ENCODE peak calls at places on chromosomes 5 and 9, in nine cellular contexts. C is fibroblast of the aortic adventitia, R is fibroblast of pulmonary artery, J is GM20000, G is uterus, E is right lobe of liver, I is tibial nerve, F is epithelial cell of esophagus, Q is body of pancreas. Z is an unnamed sample.

GRCh38 chr5:73122875-73123810 is 2.8 kb downstream of the TMEM171 start:
- DNase-seq in I (no peak), F (peak), Q (no peak), G (no peak), J (no peak), E (no peak), R (peak), C (peak), Z (no peak)

GRCh38 chr5:2894347-2895135 is 143.1 kb upstream of the IRX2 start:
- DNase-seq in Q (no peak), E (peak), I (no peak), F (no peak), J (no peak), C (no peak), R (no peak), G (no peak), Z (no peak)

GRCh38 chr9:36191696-36192095 is 975 bp downstream of the CLTA start:
- DNase-seq in C (peak), F (peak), G (no peak), J (no peak), I (no peak), Q (no peak), E (no peak), R (no peak), Z (no peak)

GRCh38 chr9:76143834-76144233 is 250.4 kb downstream of the RFK start:
- DNase-seq in J (no peak), R (no peak), C (no peak), E (no peak), G (no peak), Q (no peak), F (no peak), I (no peak), Z (no peak)

GRCh38 chr5:146632620-146633019 is 116.6 kb upstream of the GPR151 start:
- DNase-seq in I (no peak), F (no peak), C (no peak), Q (no peak), G (no peak), E (no peak), J (no peak), R (no peak), Z (no peak)

GRCh38 chr9:117412006-117412715 is 2.7 kb downstream of the ASTN2 start:
- DNase-seq in C (no peak), R (no peak), Q (no peak), I (no peak), G (no peak), E (no peak), F (no peak), J (no peak), Z (no peak)

GRCh38 chr5:962386-962785 is 46.2 kb upstream of the NKD2 start:
- DNase-seq in C (no peak), Q (no peak), R (no peak), J (no peak), E (no peak), I (no peak), F (no peak), G (no peak), Z (no peak)

GRCh38 chr5:144947019-144947418 is 776.3 kb downstream of the KCTD16 start:
- DNase-seq in C (no peak), F (no peak), R (no peak), G (no peak), J (no peak), I (no peak), E (no peak), Q (no peak), Z (no peak)

GRCh38 chr5:161857358-161857757 is 9.4 kb downstream of the GABRA1 start:
- DNase-seq in J (no peak), E (no peak), G (no peak), F (no peak), R (no peak), C (no peak), Q (no peak), I (no peak), Z (no peak)

GRCh38 chr5:170151105-170151831 is 45.6 kb downstream of the FOXI1 start:
- DNase-seq in J (peak), E (no peak), C (peak), Q (peak), F (peak), I (no peak), R (peak), G (no peak), Z (no peak)

GRCh38 chr9:87849144-87849741 is 33.4 kb upstream of the SPATA31E1 start:
- DNase-seq in R (no peak), G (no peak), C (no peak), E (no peak), J (no peak), F (no peak), I (no peak), Q (no peak), Z (no peak)

GRCh38 chr5:91225848-91226686 is 157.1 kb downstream of the ARRDC3 start:
- DNase-seq in C (no peak), E (no peak), R (peak), J (peak), I (no peak), G (no peak), F (peak), Q (peak), Z (peak)
- TF ChIP-seq CTCF in C (no peak), E (peak), R (peak), J (peak), I (peak), G (peak), F (peak), Q (peak), Z (peak)

GRCh38 chr5:114208588-114208987 is 153.3 kb upstream of the KCNN2 start:
- DNase-seq in F (no peak), I (no peak), R (no peak), Q (no peak), E (no peak), G (no peak), J (no peak), C (no peak), Z (no peak)

GRCh38 chr5:114207615-114208014 is 154.3 kb upstream of the KCNN2 start:
- DNase-seq in J (no peak), G (no peak), I (no peak), C (no peak), E (no peak), F (no peak), Q (no peak), R (no peak), Z (no peak)

GRCh38 chr5:114210662-114211061 is 151.2 kb upstream of the KCNN2 start:
- DNase-seq in J (no peak), C (no peak), Q (no peak), R (no peak), F (no peak), G (no peak), I (no peak), E (no peak), Z (no peak)

GRCh38 chr5:114208120-114208519 is 153.8 kb upstream of the KCNN2 start:
- DNase-seq in C (no peak), I (no peak), F (no peak), J (no peak), R (no peak), G (no peak), Q (no peak), E (no peak), Z (no peak)

GRCh38 chr5:114206640-114207039 is 155.2 kb upstream of the KCNN2 start:
- DNase-seq in I (no peak), G (no peak), J (no peak), E (no peak), F (no peak), Q (peak), C (no peak), R (no peak), Z (no peak)
- TF ChIP-seq CTCF in I (no peak), G (no peak), J (no peak), E (no peak), F (no peak), Q (no peak), C (no peak), R (no peak), Z (no peak)

GRCh38 chr5:163079618-163080017 is 357.8 kb upstream of the CCNG1 start:
- DNase-seq in G (no peak), I (no peak), E (no peak), J (no peak), C (no peak), R (no peak), F (no peak), Q (no peak), Z (no peak)
- TF ChIP-seq CTCF in G (no peak), I (no peak), E (no peak), J (peak), C (peak), R (no peak), F (peak), Q (no peak), Z (no peak)

DNA sequence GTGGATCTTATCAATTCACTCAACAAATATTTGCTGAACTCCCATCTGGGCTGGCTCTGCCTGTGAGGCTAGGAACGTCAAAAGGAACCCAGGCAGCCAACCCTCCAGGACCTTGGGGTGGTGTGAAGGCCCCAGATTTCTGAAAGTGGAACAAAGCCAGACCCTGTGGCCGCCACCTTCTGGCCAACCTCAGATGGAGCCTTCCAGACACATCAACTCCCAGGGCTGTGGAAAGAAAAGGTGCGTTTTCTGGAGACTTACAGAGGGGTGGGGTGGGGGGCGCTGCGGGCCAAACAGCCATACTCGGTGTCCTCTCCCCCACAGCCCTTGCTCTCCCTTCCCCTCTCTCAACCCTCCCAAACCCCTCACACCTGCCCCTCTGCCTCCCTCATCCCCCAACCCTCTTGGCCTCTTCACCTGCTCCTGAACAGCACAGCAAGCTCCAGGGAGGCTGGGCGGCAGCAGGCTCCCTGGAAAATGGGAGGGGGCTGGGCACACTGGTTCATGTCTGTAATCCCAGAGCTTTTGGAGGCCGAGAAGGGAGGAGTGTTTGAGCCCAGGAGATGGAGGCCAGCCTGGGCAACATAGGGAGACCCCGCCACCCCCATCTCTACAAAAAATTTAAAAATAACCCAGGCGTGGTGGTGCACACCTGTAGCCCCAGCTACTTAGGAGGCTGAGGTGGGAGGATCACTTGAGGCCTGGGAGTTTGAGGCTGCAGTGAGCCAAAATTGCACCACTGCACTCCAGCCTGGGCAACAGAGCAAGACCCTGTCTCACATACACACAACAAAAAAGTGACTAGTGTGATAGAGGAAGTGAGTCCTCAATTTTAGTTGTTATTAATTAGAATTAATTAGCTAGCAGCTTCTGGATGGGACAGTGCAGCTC is 45.0 kb upstream of the PRRC2B start:
- DNase-seq in I (no peak), F (no peak), E (no peak), R (no peak), Q (no peak), C (no peak), G (no peak), J (no peak), Z (no peak)
- TF ChIP-seq CTCF in I (no peak), F (no peak), E (no peak), R (peak), Q (no peak), C (no peak), G (no peak), J (no peak), Z (no peak)